ENCODE peak calls at places on chromosomes 13 and 19, in six cellular contexts. Q is A549, F is NCI-H510A, V is G401, W is mucosa of gallbladder, G is anterior cingulate cortex. S is an unnamed sample.

GRCh38 chr13:28494861-28495585 is at the start of gene FLT1:
- DNase-seq in Q (no peak), F (no peak), V (peak; percentile 25), W (peak; percentile 14), G (no peak), S (peak; percentile 27)

GRCh38 chr19:2627319-2627829 is 75.1 kb downstream of the GNG7 start:
- DNase-seq in Q (peak; percentile 81), F (no peak), V (no peak), W (peak; percentile 80), G (peak; percentile 15), S (peak; percentile 87)

GRCh38 chr13:42354246-42355117 is 82.5 kb downstream of the AKAP11 start:
- DNase-seq in Q (no peak), F (no peak), V (no peak), W (peak; percentile 10), G (no peak), S (no peak)

GRCh38 chr13:67833564-67833963 is 603.4 kb upstream of the PCDH9 start:
- DNase-seq in Q (no peak), F (no peak), V (no peak), W (no peak), G (no peak), S (no peak)

GRCh38 chr13:89726690-89727435 is 1620.6 kb upstream of the MIR17HG start:
- DNase-seq in Q (peak; percentile 22), F (no peak), V (no peak), W (no peak), G (no peak), S (no peak)

GRCh38 chr13:111031531-111031961 is 83.6 kb upstream of the ARHGEF7 start:
- DNase-seq in Q (no peak), F (peak; percentile 73), V (no peak), W (no peak), G (no peak), S (no peak)

GRCh38 chr19:40400521-40400920 is 10.5 kb upstream of the HIPK4 start:
- DNase-seq in Q (no peak), F (no peak), V (no peak), W (no peak), G (no peak), S (no peak)

GRCh38 chr19:3375221-3376088 is 9.1 kb downstream of the NFIC start:
- DNase-seq in Q (no peak), F (no peak), V (peak; percentile 91), W (peak; percentile 68), G (peak; percentile 70), S (peak; percentile 82)

GRCh38 chr13:113021391-113021790 is 52.4 kb downstream of the MCF2L start:
- DNase-seq in Q (no peak), F (no peak), V (no peak), W (no peak), G (no peak), S (no peak)

GRCh38 chr13:72505376-72505775 is 222.1 kb downstream of the MZT1 start:
- DNase-seq in Q (no peak), F (no peak), V (no peak), W (no peak), G (no peak), S (no peak)

GRCh38 chr13:79090552-79091159 is 315.4 kb downstream of the RBM26 start:
- DNase-seq in Q (no peak), F (no peak), V (no peak), W (no peak), G (no peak), S (no peak)

GRCh38 chr19:3687774-3688706 is 12.2 kb downstream of the PIP5K1C start:
- DNase-seq in Q (no peak), F (peak; percentile 32), V (peak; percentile 83), W (no peak), G (no peak), S (peak; percentile 67)

GRCh38 chr19:29620931-29621351 is 14.9 kb downstream of the POP4 start:
- DNase-seq in Q (no peak), F (no peak), V (no peak), W (no peak), G (no peak), S (no peak)

GRCh38 chr19:49786432-49786831 is 19.6 kb downstream of the AP2A1 start:
- DNase-seq in Q (peak; percentile 46), F (no peak), V (no peak), W (no peak), G (no peak), S (no peak)

GRCh38 chr19:6481541-6482342 is at the start of gene DENND1C:
- DNase-seq in Q (peak; percentile 41), F (no peak), V (no peak), W (peak; percentile 34), G (no peak), S (peak; percentile 52)

GRCh38 chr19:32387701-32388392 is 17.7 kb upstream of the DPY19L3 start:
- DNase-seq in Q (no peak), F (no peak), V (no peak), W (no peak), G (no peak), S (no peak)

GRCh38 chr19:756232-756631 is 5.3 kb downstream of the MISP start:
- DNase-seq in Q (peak; percentile 77), F (no peak), V (peak; percentile 8), W (no peak), G (no peak), S (no peak)

GRCh38 chr19:32373614-32374295 is 28.3 kb downstream of the ZNF507 start:
- DNase-seq in Q (peak; percentile 100), F (peak; percentile 75), V (no peak), W (peak; percentile 86), G (no peak), S (peak; percentile 27)

GRCh38 chr19:31255174-31255862 is 93.9 kb downstream of the TSHZ3 start:
- DNase-seq in Q (no peak), F (no peak), V (no peak), W (no peak), G (no peak), S (peak; percentile 9)

GRCh38 chr13:100394005-100394695 is 194.4 kb downstream of the GGACT start:
- DNase-seq in Q (peak; percentile 9), F (no peak), V (no peak), W (no peak), G (no peak), S (no peak)

GRCh38 chr13:23554000-23554399 is 16.2 kb upstream of the TNFRSF19 start:
- DNase-seq in Q (no peak), F (no peak), V (no peak), W (no peak), G (no peak), S (no peak)

GRCh38 chr13:79723462-79724116 is 242.6 kb downstream of the NDFIP2 start:
- DNase-seq in Q (no peak), F (no peak), V (no peak), W (no peak), G (peak; percentile 9), S (no peak)

GRCh38 chr19:3831601-3832000 is 37.2 kb downstream of the ZFR2 start:
- DNase-seq in Q (no peak), F (no peak), V (no peak), W (no peak), G (no peak), S (no peak)

GRCh38 chr19:38740252-38740592 is 4.1 kb downstream of the CAPN12 start:
- DNase-seq in Q (no peak), F (no peak), V (no peak), W (no peak), G (no peak), S (no peak)

GRCh38 chr13:31014461-31014860 is 82.0 kb downstream of the TEX26 start:
- DNase-seq in Q (no peak), F (no peak), V (no peak), W (no peak), G (no peak), S (no peak)

GRCh38 chr19:35609881-35610353 is 2.6 kb upstream of the HAUS5 start:
- DNase-seq in Q (no peak), F (no peak), V (no peak), W (no peak), G (no peak), S (no peak)

GRCh38 chr13:52848455-52849190 is at the start of gene PCDH8:
- DNase-seq in Q (no peak), F (peak; percentile 71), V (peak; percentile 64), W (no peak), G (peak; percentile 40), S (no peak)

GRCh38 chr13:91946498-91947070 is 548.2 kb downstream of the GPC5 start:
- DNase-seq in Q (peak; percentile 14), F (peak; percentile 0), V (peak; percentile 13), W (no peak), G (no peak), S (no peak)

GRCh38 chr13:93942016-93942415 is 537.5 kb downstream of the DCT start:
- DNase-seq in Q (no peak), F (no peak), V (no peak), W (no peak), G (no peak), S (no peak)